ENCODE peak calls at places on chromosomes 5 and 9, in five cellular contexts. E is GM12891, F is GM12878, L is K562, N is HepG2. S is an unnamed sample.

GRCh38 chr9:3992924-3993323 is 306.9 kb downstream of the GLIS3 start:
- DNase-seq in E (no peak), F (no peak), L (no peak), N (no peak), S (no peak)

GRCh38 chr9:115296831-115297565 is 179.0 kb upstream of the TNC start:
- DNase-seq in E (no peak), F (no peak), L (no peak), N (no peak), S (no peak)

GRCh38 chr9:71783120-71783523 is 14.8 kb upstream of the CEMIP2 start:
- DNase-seq in E (no peak), F (no peak), L (no peak), N (peak), S (no peak)

GRCh38 chr5:111726986-111727385 is 30.0 kb downstream of the NREP start:
- DNase-seq in E (no peak), F (no peak), L (no peak), N (no peak), S (no peak)

GRCh38 chr5:61051267-61051666 is 106.3 kb downstream of the NDUFAF2 start:
- DNase-seq in E (no peak), F (no peak), L (no peak), N (peak), S (no peak)

GRCh38 chr5:60718186-60718892 is 18.4 kb upstream of the DEPDC1B start:
- DNase-seq in E (no peak), F (no peak), L (no peak), N (no peak), S (no peak)

GRCh38 chr5:9198399-9198798 is 347.5 kb downstream of the SEMA5A start:
- DNase-seq in E (no peak), F (no peak), L (no peak), N (no peak), S (no peak)

GRCh38 chr5:55407059-55407684 is 99.4 kb downstream of the MTREX start:
- DNase-seq in E (no peak), F (no peak), L (peak), N (peak), S (no peak)

GRCh38 chr5:109630109-109630508 is 59.6 kb upstream of the MAN2A1 start:
- DNase-seq in E (no peak), F (no peak), L (no peak), N (no peak), S (no peak)

GRCh38 chr9:13717356-13718057 is 438.0 kb upstream of the MPDZ start:
- DNase-seq in E (no peak), F (no peak), L (no peak), N (no peak), S (no peak)

GRCh38 chr5:154967419-154968024 is 26.6 kb downstream of the MRPL22 start:
- DNase-seq in E (no peak), F (no peak), L (peak), N (no peak), S (no peak)

GRCh38 chr9:115006660-115007059 is 76.3 kb upstream of the TNFSF8 start:
- DNase-seq in E (no peak), F (no peak), L (no peak), N (no peak), S (no peak)

GRCh38 chr9:97571664-97572063 is 61.5 kb downstream of the TSTD2 start:
- DNase-seq in E (no peak), F (no peak), L (no peak), N (no peak), S (no peak)

GRCh38 chr5:58357799-58358198 is 102.1 kb downstream of the PLK2 start:
- DNase-seq in E (no peak), F (no peak), L (no peak), N (no peak), S (no peak)

GRCh38 chr5:60541980-60542379 is 158.0 kb downstream of the DEPDC1B start:
- DNase-seq in E (no peak), F (peak), L (no peak), N (peak), S (no peak)

GRCh38 chr5:56601641-56602071 is 213.7 kb upstream of the MAP3K1 start:
- DNase-seq in E (no peak), F (no peak), L (no peak), N (no peak), S (no peak)

GRCh38 chr9:126674365-126675146 is 60.8 kb downstream of the LMX1B start:
- DNase-seq in E (no peak), F (no peak), L (no peak), N (no peak), S (no peak)

GRCh38 chr9:36470891-36471290 is 70.8 kb upstream of the RNF38 start:
- DNase-seq in E (peak), F (peak), L (no peak), N (no peak), S (peak)

GRCh38 chr5:1480217-1480616 is 35.0 kb upstream of the SLC6A3 start:
- DNase-seq in E (no peak), F (no peak), L (no peak), N (no peak), S (no peak)

GRCh38 chr5:88861213-88861612 is 21.8 kb downstream of the MEF2C start:
- DNase-seq in E (no peak), F (no peak), L (no peak), N (no peak), S (no peak)

GRCh38 chr9:107173422-107174180 is 109.5 kb upstream of the RAD23B start:
- DNase-seq in E (no peak), F (no peak), L (no peak), N (no peak), S (no peak)

GRCh38 chr5:110631236-110631635 is 95.2 kb downstream of the TMEM232 start:
- DNase-seq in E (no peak), F (no peak), L (no peak), N (no peak), S (no peak)

GRCh38 chr9:89177021-89177400 is 1.6 kb downstream of the SHC3 start:
- DNase-seq in E (no peak), F (no peak), L (no peak), N (no peak), S (no peak)

GRCh38 chr9:77982985-77983662 is 48.5 kb downstream of the GNAQ start:
- DNase-seq in E (no peak), F (no peak), L (no peak), N (no peak), S (no peak)

GRCh38 chr9:127555830-127556820 is 56.0 kb upstream of the STXBP1 start:
- DNase-seq in E (no peak), F (peak), L (peak), N (no peak), S (no peak)

GRCh38 chr5:180315762-180316212 is 23.9 kb upstream of the MAPK9 start:
- DNase-seq in E (peak), F (no peak), L (peak), N (peak), S (peak)

GRCh38 chr5:170342153-170342552 is 44.6 kb upstream of the LCP2 start:
- DNase-seq in E (no peak), F (no peak), L (no peak), N (no peak), S (no peak)

GRCh38 chr5:54719384-54720306 is 202.1 kb downstream of the SNX18 start:
- DNase-seq in E (no peak), F (no peak), L (no peak), N (no peak), S (no peak)

GRCh38 chr5:135127604-135128240 is 93.7 kb upstream of the PITX1 start:
- DNase-seq in E (no peak), F (no peak), L (no peak), N (peak), S (no peak)

GRCh38 chr9:85723220-85723619 is 18.5 kb downstream of the AGTPBP1 start:
- DNase-seq in E (no peak), F (no peak), L (no peak), N (peak), S (no peak)

GRCh38 chr5:172064358-172064757 is 57.9 kb upstream of the FBXW11 start:
- DNase-seq in E (no peak), F (no peak), L (no peak), N (no peak), S (no peak)

GRCh38 chr5:9653811-9654210 is 23.7 kb upstream of the TAS2R1 start:
- DNase-seq in E (no peak), F (no peak), L (no peak), N (no peak), S (peak)

GRCh38 chr9:12817702-12818101 is 42.9 kb downstream of the LURAP1L start:
- DNase-seq in E (no peak), F (no peak), L (no peak), N (peak), S (no peak)

GRCh38 chr9:128684325-128685021 is 4.5 kb upstream of the SET start:
- DNase-seq in E (no peak), F (peak), L (peak), N (peak), S (peak)

GRCh38 chr9:5436441-5436840 is 1.3 kb downstream of the PLGRKT start:
- DNase-seq in E (no peak), F (no peak), L (no peak), N (no peak), S (no peak)
- TF ChIP-seq POLR2A in E (no peak), F (no peak), L (no peak), N (no peak), S (no peak)

GRCh38 chr9:137702615-137703379 is 84.0 kb downstream of the EHMT1 start:
- DNase-seq in E (no peak), F (no peak), L (no peak), N (no peak), S (no peak)

GRCh38 chr9:137707361-137707760 is 88.6 kb downstream of the EHMT1 start:
- DNase-seq in E (no peak), F (no peak), L (no peak), N (no peak), S (no peak)

GRCh38 chr9:137705906-137706305 is 87.1 kb downstream of the EHMT1 start:
- DNase-seq in E (no peak), F (no peak), L (peak), N (no peak), S (peak)

GRCh38 chr9:137703842-137704508 is 85.2 kb downstream of the EHMT1 start:
- DNase-seq in E (no peak), F (no peak), L (no peak), N (no peak), S (no peak)

DNA sequence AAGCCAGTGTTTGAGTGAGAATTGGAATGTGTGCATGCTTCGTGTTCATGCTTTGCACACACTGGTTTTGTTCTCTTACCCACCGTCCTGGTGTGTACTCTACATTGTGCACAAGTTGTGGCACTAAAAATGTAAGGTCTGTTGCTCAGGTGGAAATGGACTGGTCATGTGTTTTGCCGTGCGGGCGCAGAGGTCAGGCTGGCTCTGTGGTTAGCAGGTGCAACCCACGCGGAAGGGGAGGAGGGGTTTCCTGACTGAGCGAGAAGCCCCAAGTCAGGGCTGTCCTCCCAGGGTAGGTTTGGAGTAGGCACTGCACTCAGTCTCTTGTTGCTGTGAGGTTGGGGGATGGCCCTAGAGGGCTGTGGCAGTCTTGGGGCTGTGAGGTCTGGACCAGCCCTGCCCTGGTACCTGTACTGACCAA is 86.6 kb downstream of the EHMT1 start:
- DNase-seq in E (peak), F (peak), L (no peak), N (no peak), S (peak)
- TF ChIP-seq TAF1 in E (no peak), F (peak), L (no peak), N (no peak), S (no peak)

GRCh38 chr5:132369471-132370240 is at the start of gene SLC22A5:
- DNase-seq in E (peak), F (no peak), L (peak), N (peak), S (peak)
- TF ChIP-seq POLR2A in E (no peak), F (peak), L (peak), N (peak), S (peak)

DNA sequence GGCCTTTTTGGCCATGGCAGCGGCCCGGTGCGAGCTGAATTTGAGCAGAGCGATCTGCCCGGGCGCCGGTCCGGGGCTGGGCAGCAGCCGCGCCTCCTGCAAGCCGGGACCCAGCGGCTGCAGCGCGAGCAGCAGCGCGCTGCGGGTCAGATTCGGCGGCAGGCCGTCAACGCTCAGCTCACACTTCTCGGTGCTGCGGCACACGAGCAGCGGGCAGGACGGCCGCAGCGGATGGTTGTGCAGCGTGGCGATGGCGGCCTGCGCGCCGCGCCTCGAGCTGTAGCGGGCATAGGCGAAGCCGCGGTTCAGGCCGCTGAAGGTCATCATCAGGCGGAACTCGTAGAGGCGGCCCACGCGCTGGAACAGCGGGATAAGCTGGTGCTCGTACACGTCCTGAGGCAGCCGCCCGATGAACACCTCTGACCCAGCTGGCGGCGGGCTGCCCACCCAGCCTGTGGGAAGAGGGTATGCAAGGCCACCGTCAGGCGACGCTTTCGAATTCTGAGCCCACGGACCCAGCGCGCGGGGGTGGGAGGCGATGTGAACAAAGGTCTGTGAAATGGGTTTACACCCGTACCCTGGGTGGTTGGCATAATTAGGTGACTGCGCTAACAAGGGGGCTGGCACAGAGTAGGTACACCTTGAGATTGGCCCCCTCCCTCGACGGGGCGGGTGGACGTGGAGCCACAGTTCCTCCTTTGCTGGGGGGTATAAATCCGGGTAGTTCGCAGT is 755 bp downstream of the DND1 start:
- DNase-seq in E (no peak), F (no peak), L (no peak), N (no peak), S (no peak)
- TF ChIP-seq TAF1 in E (no peak), F (no peak), L (no peak), N (no peak), S (no peak)

S was measured in GM12892.